ENCODE peak calls at places on chromosome 15, in six cellular contexts. One of them, this sample, is unnamed.

GRCh38 chr15:62482715-62483429 is 317.8 kb upstream of the C2CD4B start:
- DNase-seq in A549: peak; percentile 45
- DNase-seq in WTC11: peak; percentile 77
- DNase-seq in K562: peak; percentile 42
- DNase-seq in H1: peak; percentile 75
- DNase-seq in endothelial cell of umbilical vein: no peak
- DNase-seq in this sample: peak; percentile 48

GRCh38 chr15:63212050-63212973 is 22.9 kb downstream of the RAB8B start:
- DNase-seq in K562: peak; percentile 67
- DNase-seq in endothelial cell of umbilical vein: peak; percentile 51
- DNase-seq in A549: no peak
- DNase-seq in H1: no peak
- DNase-seq in WTC11: no peak
- DNase-seq in this sample: peak; percentile 39

GRCh38 chr15:95295905-95296618 is 1034.4 kb upstream of the NR2F2 start:
- DNase-seq in A549: no peak
- DNase-seq in endothelial cell of umbilical vein: peak; percentile 96
- DNase-seq in H1: no peak
- DNase-seq in WTC11: no peak
- DNase-seq in K562: no peak
- DNase-seq in this sample: no peak

GRCh38 chr15:38260077-38260476 is 7.4 kb downstream of the SPRED1 start:
- DNase-seq in K562: no peak
- DNase-seq in H1: no peak
- DNase-seq in WTC11: no peak
- DNase-seq in endothelial cell of umbilical vein: no peak
- DNase-seq in A549: no peak
- DNase-seq in this sample: no peak

GRCh38 chr15:20344601-20345400 is 196.8 kb downstream of the GOLGA6L6 start:
- DNase-seq in WTC11: peak; percentile 9
- DNase-seq in A549: no peak
- DNase-seq in H1: no peak
- DNase-seq in K562: no peak
- DNase-seq in endothelial cell of umbilical vein: no peak
- DNase-seq in this sample: no peak

GRCh38 chr15:59255647-59256380 is 49.2 kb downstream of the LDHAL6B start:
- DNase-seq in K562: no peak
- DNase-seq in H1: no peak
- DNase-seq in endothelial cell of umbilical vein: no peak
- DNase-seq in WTC11: no peak
- DNase-seq in A549: peak; percentile 95
- DNase-seq in this sample: peak; percentile 84

GRCh38 chr15:85124173-85124572 is 142.5 kb downstream of the PDE8A start:
- DNase-seq in K562: no peak
- DNase-seq in H1: no peak
- DNase-seq in endothelial cell of umbilical vein: no peak
- DNase-seq in WTC11: no peak
- DNase-seq in A549: no peak
- DNase-seq in this sample: no peak

GRCh38 chr15:39461536-39462140 is 119.2 kb upstream of the THBS1 start:
- DNase-seq in K562: no peak
- DNase-seq in WTC11: no peak
- DNase-seq in H1: no peak
- DNase-seq in endothelial cell of umbilical vein: peak; percentile 57
- DNase-seq in A549: no peak
- DNase-seq in this sample: no peak

GRCh38 chr15:81052046-81052445 is 51.3 kb downstream of the TLNRD1 start:
- DNase-seq in WTC11: no peak
- DNase-seq in endothelial cell of umbilical vein: no peak
- DNase-seq in K562: no peak
- DNase-seq in H1: no peak
- DNase-seq in A549: no peak
- DNase-seq in this sample: no peak

GRCh38 chr15:100438570-100438969 is 90.2 kb downstream of the CERS3 start:
- DNase-seq in K562: peak; percentile 30
- DNase-seq in H1: no peak
- DNase-seq in WTC11: no peak
- DNase-seq in endothelial cell of umbilical vein: no peak
- DNase-seq in A549: no peak
- DNase-seq in this sample: no peak

GRCh38 chr15:89936051-89936792 is 23.5 kb upstream of the ARPIN start:
- DNase-seq in K562: no peak
- DNase-seq in WTC11: no peak
- DNase-seq in A549: no peak
- DNase-seq in endothelial cell of umbilical vein: no peak
- DNase-seq in H1: no peak
- DNase-seq in this sample: no peak

GRCh38 chr15:101386967-101387366 is 91.9 kb upstream of the SNRPA1 start:
- DNase-seq in WTC11: no peak
- DNase-seq in endothelial cell of umbilical vein: no peak
- DNase-seq in A549: no peak
- DNase-seq in K562: no peak
- DNase-seq in H1: no peak
- DNase-seq in this sample: no peak

GRCh38 chr15:64460206-64460736 is at the start of gene ZNF609:
- DNase-seq in WTC11: peak; percentile 99
- DNase-seq in A549: peak; percentile 99
- DNase-seq in H1: peak; percentile 100
- DNase-seq in endothelial cell of umbilical vein: peak; percentile 90
- DNase-seq in K562: peak; percentile 95
- DNase-seq in this sample: peak; percentile 84

GRCh38 chr15:80996247-80996646 is 4.5 kb upstream of the TLNRD1 start:
- DNase-seq in K562: peak; percentile 67
- DNase-seq in H1: no peak
- DNase-seq in A549: no peak
- DNase-seq in endothelial cell of umbilical vein: no peak
- DNase-seq in WTC11: no peak
- DNase-seq in this sample: no peak

GRCh38 chr15:73240864-73241499 is 127.8 kb downstream of the HCN4 start:
- DNase-seq in WTC11: peak; percentile 78
- DNase-seq in H1: peak; percentile 89
- DNase-seq in K562: peak; percentile 75
- DNase-seq in A549: peak; percentile 78
- DNase-seq in endothelial cell of umbilical vein: peak; percentile 66
- DNase-seq in this sample: peak; percentile 59

GRCh38 chr15:67836477-67836876 is 3.4 kb downstream of the RNU6-1 start:
- DNase-seq in endothelial cell of umbilical vein: peak; percentile 52
- DNase-seq in WTC11: peak; percentile 70
- DNase-seq in K562: peak; percentile 61
- DNase-seq in H1: peak; percentile 77
- DNase-seq in A549: peak; percentile 89
- DNase-seq in this sample: no peak

GRCh38 chr15:59177445-59177728 is 29.3 kb upstream of the LDHAL6B start:
- DNase-seq in H1: no peak
- DNase-seq in K562: no peak
- DNase-seq in A549: no peak
- DNase-seq in endothelial cell of umbilical vein: no peak
- DNase-seq in WTC11: no peak
- DNase-seq in this sample: no peak

GRCh38 chr15:79967331-79968182 is 3.4 kb downstream of the BCL2A1 start:
- DNase-seq in K562: no peak
- DNase-seq in WTC11: no peak
- DNase-seq in A549: no peak
- DNase-seq in endothelial cell of umbilical vein: no peak
- DNase-seq in H1: no peak
- DNase-seq in this sample: no peak

GRCh38 chr15:80803580-80804525 is 24.7 kb downstream of the CEMIP start:
- DNase-seq in WTC11: no peak
- DNase-seq in H1: no peak
- DNase-seq in endothelial cell of umbilical vein: no peak
- DNase-seq in A549: no peak
- DNase-seq in K562: no peak
- DNase-seq in this sample: no peak

GRCh38 chr15:90903733-90904536 is 833 bp downstream of the MAN2A2 start:
- DNase-seq in K562: peak; percentile 80
- DNase-seq in A549: peak; percentile 46
- DNase-seq in endothelial cell of umbilical vein: no peak
- DNase-seq in H1: no peak
- DNase-seq in WTC11: peak; percentile 58
- DNase-seq in this sample: peak; percentile 64

GRCh38 chr15:101429191-101429590 is 60.3 kb downstream of the PCSK6 start:
- DNase-seq in endothelial cell of umbilical vein: no peak
- DNase-seq in H1: no peak
- DNase-seq in A549: no peak
- DNase-seq in K562: no peak
- DNase-seq in WTC11: no peak
- DNase-seq in this sample: no peak

GRCh38 chr15:85168642-85169173 is 187.1 kb downstream of the PDE8A start:
- DNase-seq in A549: peak; percentile 73
- DNase-seq in K562: peak; percentile 34
- DNase-seq in WTC11: peak; percentile 83
- DNase-seq in endothelial cell of umbilical vein: peak; percentile 55
- DNase-seq in H1: peak; percentile 82
- DNase-seq in this sample: peak; percentile 24

GRCh38 chr15:100140527-100141303 is 201.1 kb downstream of the ADAMTS17 start:
- DNase-seq in endothelial cell of umbilical vein: no peak
- DNase-seq in H1: no peak
- DNase-seq in K562: no peak
- DNase-seq in A549: no peak
- DNase-seq in WTC11: no peak
- DNase-seq in this sample: no peak

GRCh38 chr15:98776607-98777281 is 128.4 kb downstream of the IGF1R start:
- DNase-seq in A549: no peak
- DNase-seq in H1: no peak
- DNase-seq in endothelial cell of umbilical vein: no peak
- DNase-seq in WTC11: no peak
- DNase-seq in K562: peak; percentile 61
- DNase-seq in this sample: peak; percentile 78

GRCh38 chr15:101056366-101057334 is 137.5 kb downstream of the LRRK1 start:
- DNase-seq in WTC11: no peak
- DNase-seq in endothelial cell of umbilical vein: no peak
- DNase-seq in H1: peak; percentile 41
- DNase-seq in K562: no peak
- DNase-seq in A549: no peak
- DNase-seq in this sample: peak; percentile 80

GRCh38 chr15:45441686-45442085 is 63.3 kb upstream of the GATM start:
- DNase-seq in A549: no peak
- DNase-seq in endothelial cell of umbilical vein: peak; percentile 53
- DNase-seq in H1: no peak
- DNase-seq in WTC11: no peak
- DNase-seq in K562: no peak
- DNase-seq in this sample: peak; percentile 21

GRCh38 chr15:55589297-55589696 is 1.2 kb upstream of the PYGO1 start:
- DNase-seq in K562: no peak
- DNase-seq in WTC11: no peak
- DNase-seq in H1: no peak
- DNase-seq in A549: no peak
- DNase-seq in endothelial cell of umbilical vein: no peak
- DNase-seq in this sample: no peak

GRCh38 chr15:49707598-49707997 is 86.8 kb downstream of the DTWD1 start:
- DNase-seq in WTC11: no peak
- DNase-seq in H1: no peak
- DNase-seq in endothelial cell of umbilical vein: no peak
- DNase-seq in A549: no peak
- DNase-seq in K562: no peak
- DNase-seq in this sample: no peak

GRCh38 chr15:52789601-52790165 is 453 bp downstream of the ONECUT1 start:
- DNase-seq in WTC11: no peak
- DNase-seq in A549: no peak
- DNase-seq in H1: peak; percentile 67
- DNase-seq in endothelial cell of umbilical vein: no peak
- DNase-seq in K562: no peak
- DNase-seq in this sample: no peak

GRCh38 chr15:98779463-98780071 is 131.2 kb downstream of the IGF1R start:
- DNase-seq in H1: peak; percentile 96
- DNase-seq in WTC11: peak; percentile 93
- DNase-seq in endothelial cell of umbilical vein: peak; percentile 77
- DNase-seq in K562: peak; percentile 76
- DNase-seq in A549: peak; percentile 85
- DNase-seq in this sample: peak; percentile 64

GRCh38 chr15:93151488-93151887 is 62.5 kb upstream of the RGMA start:
- DNase-seq in endothelial cell of umbilical vein: no peak
- DNase-seq in H1: no peak
- DNase-seq in K562: no peak
- DNase-seq in A549: no peak
- DNase-seq in WTC11: no peak
- DNase-seq in this sample: no peak

GRCh38 chr15:31328425-31328998 is 1.9 kb downstream of the KLF13 start:
- DNase-seq in A549: peak; percentile 52
- DNase-seq in H1: no peak
- DNase-seq in K562: no peak
- DNase-seq in endothelial cell of umbilical vein: no peak
- DNase-seq in WTC11: peak; percentile 39
- DNase-seq in this sample: no peak
- TF ChIP-seq JUN in A549: no peak
- TF ChIP-seq JUN in H1: no peak
- TF ChIP-seq JUN in K562: no peak
- TF ChIP-seq JUN in endothelial cell of umbilical vein: no peak
- TF ChIP-seq JUN in WTC11: no peak
- TF ChIP-seq JUN in this sample: no peak

GRCh38 chr15:70799667-70800450 is 36.5 kb upstream of the UACA start:
- DNase-seq in WTC11: no peak
- DNase-seq in H1: no peak
- DNase-seq in A549: no peak
- DNase-seq in endothelial cell of umbilical vein: peak; percentile 94
- DNase-seq in K562: no peak
- DNase-seq in this sample: peak; percentile 66
- TF ChIP-seq JUN in WTC11: no peak
- TF ChIP-seq JUN in H1: no peak
- TF ChIP-seq JUN in A549: no peak
- TF ChIP-seq JUN in endothelial cell of umbilical vein: no peak
- TF ChIP-seq JUN in K562: no peak
- TF ChIP-seq JUN in this sample: no peak

GRCh38 chr15:60634815-60635214 is 155.9 kb upstream of the ICE2 start:
- DNase-seq in K562: no peak
- DNase-seq in H1: no peak
- DNase-seq in endothelial cell of umbilical vein: no peak
- DNase-seq in A549: no peak
- DNase-seq in WTC11: no peak
- DNase-seq in this sample: no peak
- TF ChIP-seq JUN in K562: no peak
- TF ChIP-seq JUN in H1: no peak
- TF ChIP-seq JUN in endothelial cell of umbilical vein: no peak
- TF ChIP-seq JUN in A549: no peak
- TF ChIP-seq JUN in WTC11: no peak
- TF ChIP-seq JUN in this sample: no peak

GRCh38 chr15:77901251-77901881 is 176.1 kb downstream of the TBC1D2B start:
- DNase-seq in K562: no peak
- DNase-seq in A549: no peak
- DNase-seq in WTC11: peak; percentile 6
- DNase-seq in endothelial cell of umbilical vein: no peak
- DNase-seq in H1: no peak
- DNase-seq in this sample: no peak

GRCh38 chr15:77895742-77896141 is 181.8 kb downstream of the TBC1D2B start:
- DNase-seq in H1: no peak
- DNase-seq in endothelial cell of umbilical vein: no peak
- DNase-seq in WTC11: no peak
- DNase-seq in K562: no peak
- DNase-seq in A549: no peak
- DNase-seq in this sample: no peak

GRCh38 chr15:77897896-77898406 is 179.6 kb downstream of the TBC1D2B start:
- DNase-seq in A549: no peak
- DNase-seq in endothelial cell of umbilical vein: no peak
- DNase-seq in H1: no peak
- DNase-seq in WTC11: no peak
- DNase-seq in K562: no peak
- DNase-seq in this sample: no peak

GRCh38 chr15:77901921-77902750 is 175.4 kb downstream of the TBC1D2B start:
- DNase-seq in endothelial cell of umbilical vein: no peak
- DNase-seq in A549: peak; percentile 32
- DNase-seq in WTC11: peak; percentile 50
- DNase-seq in H1: no peak
- DNase-seq in K562: peak; percentile 27
- DNase-seq in this sample: no peak

GRCh38 chr15:77898811-77899730 is 178.4 kb downstream of the TBC1D2B start:
- DNase-seq in WTC11: no peak
- DNase-seq in endothelial cell of umbilical vein: no peak
- DNase-seq in H1: no peak
- DNase-seq in K562: peak; percentile 27
- DNase-seq in A549: no peak
- DNase-seq in this sample: no peak
- TF ChIP-seq JUN in WTC11: no peak
- TF ChIP-seq JUN in endothelial cell of umbilical vein: no peak
- TF ChIP-seq JUN in H1: no peak
- TF ChIP-seq JUN in K562: no peak
- TF ChIP-seq JUN in A549: no peak
- TF ChIP-seq JUN in this sample: no peak

This sample was measured in HepG2.